ENCODE peak calls at places on chromosomes 3 and 15, in four cellular contexts. J, Z, T and E are unnamed samples.

GRCh38 chr15:28184166-28184565 is 85.1 kb upstream of the OCA2 start:
- DNase-seq in T (no peak), J (no peak), Z (no peak), E (no peak)

GRCh38 chr3:179063945-179064560 is 7.6 kb downstream of the ZMAT3 start:
- DNase-seq in J (no peak), T (no peak), Z (no peak), E (no peak)

GRCh38 chr3:159187232-159187631 is 385.4 kb downstream of the MFSD1 start:
- DNase-seq in Z (no peak), T (no peak), J (no peak), E (no peak)

GRCh38 chr3:38094999-38095398 is 41.9 kb downstream of the ACAA1 start:
- DNase-seq in T (no peak), J (no peak), Z (no peak), E (no peak)

GRCh38 chr3:178536271-178537079 is at the start of gene KCNMB2:
- DNase-seq in Z (peak), T (peak), J (no peak), E (no peak)

GRCh38 chr3:53168175-53168923 is 7.3 kb downstream of the PRKCD start:
- DNase-seq in J (no peak), Z (no peak), T (no peak), E (no peak)

GRCh38 chr3:195900426-195901355 is 7.7 kb downstream of the TNK2 start:
- DNase-seq in T (peak), Z (no peak), J (no peak), E (peak)

GRCh38 chr3:143820466-143821221 is 27.6 kb downstream of the SLC9A9 start:
- DNase-seq in T (no peak), Z (no peak), J (no peak), E (no peak)

GRCh38 chr3:101702726-101703125 is 16.2 kb upstream of the RPL24 start:
- DNase-seq in T (no peak), Z (no peak), J (no peak), E (no peak)

GRCh38 chr15:66798426-66799061 is 96.5 kb downstream of the SMAD6 start:
- DNase-seq in T (no peak), Z (no peak), J (no peak), E (no peak)

GRCh38 chr15:52227456-52227855 is 36.3 kb upstream of the GNB5 start:
- DNase-seq in J (no peak), T (peak), Z (peak), E (no peak)

GRCh38 chr15:89556413-89557262 is 18.6 kb upstream of the TICRR start:
- DNase-seq in J (no peak), T (peak), Z (peak), E (no peak)